ENCODE peak calls at places on chromosome 19, in eight cellular contexts. D is A549, X is GM13977, Q is endothelial cell, H is psoas muscle, P is fibroblast of villous mesenchyme, U is heart right ventricle, N is progenitor cell of endocrine pancreas. K is an unnamed sample.

GRCh38 chr19:10557603-10558197 is 8.1 kb downstream of the KRI1 start:
- DNase-seq in U (no peak), D (no peak), P (no peak), Q (no peak), N (no peak), H (peak; percentile 54), X (no peak), K (no peak)

GRCh38 chr19:31066385-31066784 is 282.9 kb downstream of the TSHZ3 start:
- DNase-seq in U (no peak), D (peak; percentile 64), H (no peak), X (no peak), P (peak; percentile 31), Q (no peak), N (no peak), K (no peak)

GRCh38 chr19:49949735-49950589 is 11.0 kb downstream of the SIGLEC11 start:
- DNase-seq in H (no peak), Q (no peak), D (no peak), P (no peak), X (no peak), N (no peak), U (no peak), K (no peak)

GRCh38 chr19:10431943-10432735 is 11.8 kb downstream of the PDE4A start:
- DNase-seq in D (no peak), U (peak; percentile 82), P (peak; percentile 65), N (no peak), H (peak; percentile 86), Q (peak; percentile 18), X (peak; percentile 86), K (peak; percentile 73)

GRCh38 chr19:49564616-49565045 is 15.7 kb downstream of the NOSIP start:
- DNase-seq in X (no peak), D (no peak), Q (no peak), N (no peak), H (no peak), P (no peak), U (no peak), K (no peak)

GRCh38 chr19:56838930-56839664 is 1.4 kb downstream of the PEG3 start:
- DNase-seq in X (no peak), H (peak; percentile 94), Q (no peak), D (peak; percentile 11), P (peak; percentile 87), N (no peak), U (peak; percentile 94), K (peak; percentile 16)

GRCh38 chr19:18435848-18436631 is 1.9 kb downstream of the ISYNA1 start:
- DNase-seq in X (no peak), Q (no peak), H (peak; percentile 56), P (no peak), D (no peak), N (no peak), U (no peak), K (no peak)

GRCh38 chr19:39546599-39546998 is 6.6 kb upstream of the EID2 start:
- DNase-seq in P (no peak), X (no peak), D (peak; percentile 45), Q (no peak), U (no peak), H (no peak), N (no peak), K (no peak)

GRCh38 chr19:23439623-23440022 is 44.4 kb upstream of the ZNF91 start:
- DNase-seq in N (no peak), H (no peak), P (no peak), X (no peak), D (peak; percentile 40), Q (no peak), U (no peak), K (no peak)

GRCh38 chr19:7242601-7243258 is 51.5 kb downstream of the INSR start:
- DNase-seq in D (no peak), N (no peak), Q (no peak), H (no peak), X (peak; percentile 69), U (no peak), P (peak; percentile 83), K (no peak)

GRCh38 chr19:17496337-17496997 is 15.0 kb upstream of the PGLS start:
- DNase-seq in H (peak; percentile 90), D (peak; percentile 84), X (peak; percentile 92), Q (peak; percentile 90), P (peak; percentile 72), U (peak; percentile 75), N (peak; percentile 43), K (peak; percentile 83)

GRCh38 chr19:47226426-47227346 is 4.3 kb downstream of the BBC3 start:
- DNase-seq in U (peak; percentile 84), D (peak; percentile 95), H (peak; percentile 92), Q (peak; percentile 53), P (peak; percentile 83), N (no peak), X (peak; percentile 82), K (peak; percentile 72)

GRCh38 chr19:38028913-38029565 is 122.0 kb downstream of the SIPA1L3 start:
- DNase-seq in N (no peak), U (no peak), Q (no peak), P (no peak), X (no peak), D (no peak), H (no peak), K (no peak)

GRCh38 chr19:55372316-55373081 is 2.2 kb upstream of the IL11 start:
- DNase-seq in U (no peak), N (no peak), Q (no peak), P (peak; percentile 43), X (no peak), D (peak; percentile 90), H (no peak), K (no peak)

GRCh38 chr19:1265611-1266115 is 3.5 kb upstream of the CIRBP start:
- DNase-seq in U (peak; percentile 73), P (peak; percentile 76), Q (no peak), N (no peak), H (peak; percentile 91), D (peak; percentile 67), X (peak; percentile 33), K (peak; percentile 64)

GRCh38 chr19:50333737-50334617 is 4.8 kb upstream of the KCNC3 start:
- DNase-seq in D (peak; percentile 90), H (peak; percentile 90), X (peak; percentile 89), U (peak; percentile 84), P (no peak), Q (no peak), N (peak; percentile 84), K (peak; percentile 84)

GRCh38 chr19:17346109-17346671 is 8.8 kb downstream of the GTPBP3 start:
- DNase-seq in U (peak; percentile 81), N (peak; percentile 71), P (peak; percentile 57), X (peak; percentile 88), Q (peak; percentile 87), H (peak; percentile 85), D (peak; percentile 67), K (peak; percentile 75)

GRCh38 chr19:40530091-40530901 is 46.4 kb upstream of the SHKBP1 start:
- DNase-seq in H (no peak), U (peak; percentile 32), N (peak; percentile 62), P (no peak), D (no peak), X (peak; percentile 67), Q (peak; percentile 73), K (peak; percentile 38)

GRCh38 chr19:38004100-38004504 is 97.1 kb downstream of the SIPA1L3 start:
- DNase-seq in Q (no peak), D (no peak), N (no peak), U (no peak), H (no peak), X (no peak), P (no peak), K (no peak)

GRCh38 chr19:42942187-42942789 is 5.3 kb upstream of the PSG7 start:
- DNase-seq in U (no peak), Q (peak; percentile 34), X (no peak), H (no peak), N (no peak), P (peak; percentile 27), D (peak; percentile 55), K (no peak)
- TF ChIP-seq CTCF in U (peak; percentile 40), Q (peak; percentile 48), X (peak; percentile 43), H (no peak), N (no peak), P (peak; percentile 63), D (peak; percentile 40), K (no peak)

DNA sequence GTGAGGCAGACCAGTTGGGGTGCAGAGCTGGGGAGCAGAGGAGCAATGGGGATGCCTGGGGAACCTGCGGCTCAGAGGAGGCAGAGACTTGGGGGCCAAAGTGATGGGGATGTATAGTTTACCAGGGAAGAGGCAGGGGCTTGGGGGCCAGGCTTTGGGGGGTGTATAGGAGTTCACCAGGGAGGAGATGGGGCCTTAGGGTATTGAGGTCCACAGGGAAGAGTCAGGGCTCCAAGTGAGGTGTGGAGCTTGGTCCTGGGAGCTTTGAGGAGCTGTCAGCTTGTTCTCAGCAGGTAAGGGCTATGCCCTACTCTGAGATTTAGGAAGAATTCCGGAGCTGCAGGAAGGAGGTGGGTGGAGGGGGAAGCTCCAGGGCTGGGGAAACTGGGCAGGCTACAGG is 10.8 kb downstream of the TNFAIP8L1 start:
- DNase-seq in X (no peak), D (no peak), N (no peak), P (no peak), Q (no peak), U (no peak), H (no peak), K (no peak)
- TF ChIP-seq CTCF in X (no peak), D (no peak), N (no peak), P (no peak), Q (no peak), U (no peak), H (no peak), K (no peak)

DNA sequence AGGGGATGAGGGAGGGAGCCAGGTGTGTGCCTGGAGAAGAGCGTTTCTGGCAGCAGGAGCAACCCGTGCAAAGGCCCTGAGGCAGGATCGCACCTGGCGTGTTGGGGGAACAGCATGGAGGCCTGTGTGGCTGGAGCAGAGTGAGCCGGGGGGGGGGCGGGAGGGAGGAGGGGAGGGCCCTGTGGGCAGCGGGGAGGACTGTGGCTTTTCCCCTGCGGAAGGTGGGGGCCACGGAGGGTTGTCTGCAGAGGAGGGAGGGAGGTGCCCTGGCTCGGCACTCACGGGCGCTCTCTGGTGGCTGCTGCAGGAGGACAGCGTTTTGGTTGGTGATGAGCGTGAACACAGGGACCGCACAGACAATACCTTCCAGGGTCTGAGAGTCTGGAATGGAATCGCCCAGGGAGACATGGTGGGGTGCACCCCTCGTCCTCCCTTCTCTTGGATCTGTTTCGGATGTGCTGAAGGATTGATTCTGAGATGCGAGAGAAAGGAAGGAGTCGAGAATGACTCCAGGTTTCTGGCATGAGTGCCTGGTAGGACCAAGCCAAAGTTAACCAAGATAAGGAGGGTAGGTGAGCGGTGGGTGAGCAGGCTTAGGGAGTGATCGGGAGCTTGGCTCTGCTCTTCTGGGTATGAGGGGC is 6.5 kb downstream of the RAB11B start:
- DNase-seq in U (peak; percentile 79), D (peak; percentile 69), Q (peak; percentile 78), P (peak; percentile 56), H (peak; percentile 83), N (no peak), X (peak; percentile 85), K (peak; percentile 61)
- TF ChIP-seq CTCF in U (peak; percentile 66), D (peak; percentile 60), Q (peak; percentile 34), P (peak; percentile 74), H (peak; percentile 55), N (peak; percentile 54), X (peak; percentile 74), K (peak; percentile 53)

GRCh38 chr19:51783373-51783772 is 11.6 kb upstream of the FPR3 start:
- DNase-seq in X (no peak), Q (peak; percentile 15), P (peak; percentile 36), H (no peak), U (no peak), N (no peak), D (peak; percentile 24), K (no peak)
- TF ChIP-seq CTCF in X (no peak), Q (no peak), P (peak; percentile 37), H (no peak), U (peak; percentile 31), N (peak; percentile 17), D (no peak), K (no peak)